ENCODE peak calls at places on chromosome 20, in five cellular contexts. I, T, W, E and Q are unnamed samples.

GRCh38 chr20:6606651-6607050 is 160.8 kb upstream of the BMP2 start:
- DNase-seq in E (no peak), W (no peak), I (no peak), T (no peak), Q (no peak)

GRCh38 chr20:1456300-1456699 is 10.3 kb downstream of the NSFL1C start:
- DNase-seq in T (no peak), W (no peak), I (no peak), E (no peak), Q (no peak)

GRCh38 chr20:50813101-50813643 is 18.3 kb downstream of the BCAS4 start:
- DNase-seq in E (no peak), T (no peak), W (no peak), I (no peak), Q (no peak)

GRCh38 chr20:32168184-32168910 is 39.2 kb downstream of the PLAGL2 start:
- DNase-seq in I (no peak), W (no peak), E (no peak), T (no peak), Q (no peak)

GRCh38 chr20:3171391-3172125 is 1.8 kb downstream of the LZTS3 start:
- DNase-seq in E (no peak), I (no peak), W (no peak), T (no peak), Q (no peak)

GRCh38 chr20:46047821-46048220 is 18.8 kb downstream of the SLC12A5 start:
- DNase-seq in E (no peak), I (no peak), W (no peak), T (no peak), Q (no peak)

GRCh38 chr20:1819311-1820136 is 75.7 kb upstream of the SIRPA start:
- DNase-seq in I (peak; percentile 43), T (no peak), E (no peak), W (peak; percentile 4), Q (no peak)

GRCh38 chr20:50409495-50409894 is 100.7 kb upstream of the PTPN1 start:
- DNase-seq in E (peak; percentile 69), W (no peak), T (peak; percentile 51), I (no peak), Q (no peak)

GRCh38 chr20:41139227-41140093 is 2.1 kb downstream of the PLCG1 start:
- DNase-seq in E (no peak), I (no peak), T (no peak), W (peak; percentile 5), Q (no peak)

GRCh38 chr20:29472606-29473005 is 1784.9 kb upstream of the DEFB115 start:
- DNase-seq in T (no peak), W (no peak), E (no peak), I (no peak), Q (no peak)

GRCh38 chr20:21701171-21701876 is 4.1 kb upstream of the PAX1 start:
- DNase-seq in I (no peak), E (no peak), T (no peak), W (no peak), Q (no peak)

GRCh38 chr20:8020314-8021079 is 936 bp upstream of the TMX4 start:
- DNase-seq in W (no peak), E (no peak), I (no peak), T (no peak), Q (no peak)

GRCh38 chr20:2729791-2730190 is 37.2 kb downstream of the EBF4 start:
- DNase-seq in T (no peak), E (no peak), W (no peak), I (no peak), Q (no peak)

GRCh38 chr20:32661820-32662528 is 11.8 kb downstream of the C20orf203 start:
- DNase-seq in T (no peak), E (no peak), W (no peak), I (no peak), Q (no peak)

GRCh38 chr20:26308961-26309360 is 612.3 kb upstream of the ZNF337 start:
- DNase-seq in E (no peak), W (no peak), I (no peak), T (no peak), Q (no peak)

GRCh38 chr20:41095110-41095969 is 42.0 kb upstream of the PLCG1 start:
- DNase-seq in E (peak; percentile 67), I (peak; percentile 65), T (no peak), W (peak; percentile 69), Q (peak; percentile 48)

DNA sequence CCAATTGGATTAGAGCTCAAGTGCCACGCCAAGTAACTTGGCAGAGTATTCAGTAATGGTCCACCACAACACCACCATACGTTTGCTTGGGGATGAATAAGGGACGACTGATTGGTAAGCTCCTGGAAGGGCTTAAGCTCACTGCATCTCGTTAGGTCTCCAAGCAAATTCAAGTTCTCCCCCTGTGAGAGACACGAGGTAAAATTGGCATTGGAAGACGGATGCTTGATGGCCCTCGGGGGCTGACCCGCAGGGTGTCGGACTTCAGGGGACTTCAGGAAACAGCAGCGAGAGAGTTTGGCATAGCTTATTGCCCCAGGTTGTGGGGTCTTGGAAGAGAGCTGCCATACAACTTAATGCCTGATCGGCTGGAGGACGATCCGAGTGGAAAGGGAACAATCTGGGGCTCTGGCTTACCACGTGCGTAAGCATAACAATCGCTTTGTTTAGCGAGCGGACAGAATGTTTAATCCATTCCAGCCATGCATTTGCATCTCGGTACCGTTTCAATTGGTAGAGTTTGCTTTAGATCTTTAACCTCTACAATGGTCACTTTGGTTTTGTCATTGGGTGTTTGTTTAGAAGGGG is 4.8 kb upstream of the ZNFX1 start:
- DNase-seq in I (no peak), E (no peak), W (no peak), T (no peak), Q (no peak)
- TF ChIP-seq POLR2A in I (no peak), E (no peak), W (no peak), T (no peak), Q (no peak)

GRCh38 chr20:38545771-38546170 is 35.2 kb upstream of the ADIG start:
- DNase-seq in T (no peak), E (no peak), W (no peak), I (no peak), Q (no peak)
- H3K36me3 ChIP-seq in T (no peaks in the 10 kb centered on the region), E (no peaks in the 10 kb centered on the region), W (no peaks in the 10 kb centered on the region), I (peaks cover 28% of the 10 kb centered on the region), Q (peaks cover 99% of the 10 kb centered on the region)

GRCh38 chr20:24762791-24763350 is 186.2 kb upstream of the CST7 start:
- DNase-seq in E (no peak), I (peak; percentile 2), W (no peak), T (no peak), Q (no peak)
- TF ChIP-seq POLR2A in E (no peak), I (no peak), W (no peak), T (no peak), Q (no peak)

DNA sequence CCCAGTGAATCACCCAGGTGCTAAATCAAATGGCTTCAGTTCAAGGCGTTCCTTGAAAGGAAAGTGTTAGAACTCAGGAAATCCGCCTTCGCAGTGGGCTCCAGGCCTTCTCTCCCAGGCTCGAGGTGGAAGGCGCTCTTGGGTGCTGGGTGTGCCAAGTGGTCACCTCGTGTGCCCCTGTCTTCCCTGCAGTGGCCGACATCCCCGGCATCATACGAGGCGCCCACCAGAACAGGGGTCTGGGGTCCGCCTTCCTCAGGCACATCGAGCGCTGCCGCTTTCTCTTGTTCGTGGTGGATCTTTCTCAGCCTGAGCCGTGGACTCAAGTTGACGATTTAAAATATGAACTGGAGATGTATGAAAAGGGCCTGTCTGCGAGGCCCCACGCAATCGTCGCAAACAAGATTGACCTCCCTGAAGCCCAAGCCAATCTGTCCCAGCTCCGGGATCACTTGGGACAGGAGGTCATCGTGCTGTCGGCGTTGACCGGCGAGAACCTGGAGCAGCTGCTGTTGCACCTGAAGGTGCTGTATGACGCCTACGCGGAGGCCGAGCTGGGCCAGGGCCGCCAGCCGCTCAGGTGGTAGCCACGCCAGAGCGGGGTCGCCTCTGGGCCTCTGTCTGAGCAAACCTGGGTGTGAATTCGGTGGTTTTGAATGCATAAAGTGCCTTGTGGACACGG is 17.8 kb downstream of the MTG2 start:
- DNase-seq in I (no peak), T (no peak), W (no peak), E (no peak), Q (no peak)
- H3K36me3 ChIP-seq in I (peaks cover 27% of the 10 kb centered on the region), T (no peaks in the 10 kb centered on the region), W (no peaks in the 10 kb centered on the region), E (no peaks in the 10 kb centered on the region), Q (peaks cover 76% of the 10 kb centered on the region)

GRCh38 chr20:57692393-57692792 is 17.4 kb downstream of the PMEPA1 start:
- DNase-seq in I (no peak), T (no peak), W (no peak), E (no peak), Q (no peak)
- TF ChIP-seq POLR2A in I (no peak), T (no peak), W (no peak), E (no peak), Q (no peak)

GRCh38 chr20:58441723-58442122 is 52.7 kb downstream of the VAPB start:
- DNase-seq in W (no peak), E (no peak), T (no peak), I (no peak), Q (no peak)
- H3K36me3 ChIP-seq in W (no peaks in the 10 kb centered on the region), E (no peaks in the 10 kb centered on the region), T (no peaks in the 10 kb centered on the region), I (peaks cover 15% of the 10 kb centered on the region), Q (peaks cover 38% of the 10 kb centered on the region)

GRCh38 chr20:47468290-47469050 is 33.2 kb upstream of the NCOA3 start:
- DNase-seq in I (no peak), W (peak; percentile 59), E (no peak), T (no peak), Q (no peak)
- TF ChIP-seq POLR2A in I (no peak), W (no peak), E (no peak), T (no peak), Q (no peak)

GRCh38 chr20:4180355-4180754 is 165.0 kb upstream of the RNF24 start:
- DNase-seq in W (no peak), E (no peak), I (no peak), T (no peak), Q (no peak)
- H3K36me3 ChIP-seq in W (no peaks in the 10 kb centered on the region), E (no peaks in the 10 kb centered on the region), I (no peaks in the 10 kb centered on the region), T (no peaks in the 10 kb centered on the region), Q (peaks cover 38% of the 10 kb centered on the region)

GRCh38 chr20:33842346-33842745 is 31.2 kb downstream of the CHMP4B start:
- DNase-seq in E (no peak), T (no peak), W (no peak), I (peak; percentile 57), Q (no peak)

GRCh38 chr20:33840759-33841438 is 29.8 kb downstream of the CHMP4B start:
- DNase-seq in E (no peak), I (no peak), T (no peak), W (no peak), Q (no peak)

GRCh38 chr20:33839591-33839990 is 28.4 kb downstream of the CHMP4B start:
- DNase-seq in T (no peak), E (no peak), I (peak; percentile 40), W (peak; percentile 58), Q (peak; percentile 64)

GRCh38 chr20:33843854-33844253 is 32.7 kb downstream of the CHMP4B start:
- DNase-seq in E (no peak), I (peak; percentile 39), W (peak; percentile 42), T (no peak), Q (no peak)

GRCh38 chr20:33841439-33841799 is 30.3 kb downstream of the CHMP4B start:
- DNase-seq in W (no peak), T (no peak), I (no peak), E (no peak), Q (no peak)
- TF ChIP-seq POLR2A in W (no peak), T (no peak), I (no peak), E (no peak), Q (no peak)